ENCODE peak calls at places on chromosomes 7 and 10, in five cellular contexts. One of them, this sample, is unnamed.

GRCh38 chr10:48976208-48976607 is 36.6 kb upstream of the LRRC18 start:
- DNase-seq in IMR-90: peak
- DNase-seq in AG10803: peak
- DNase-seq in GM10248: no peak
- DNase-seq in NCI-H187 treated with DMSO at 0.1 percent for 48 hours: no peak
- DNase-seq in this sample: no peak

GRCh38 chr10:15703167-15703880 is 16.4 kb downstream of the ITGA8 start:
- DNase-seq in IMR-90: no peak
- DNase-seq in AG10803: peak
- DNase-seq in GM10248: no peak
- DNase-seq in NCI-H187 treated with DMSO at 0.1 percent for 48 hours: no peak
- DNase-seq in this sample: no peak

GRCh38 chr7:94849636-94850208 is 57.7 kb upstream of the PPP1R9A start:
- DNase-seq in IMR-90: no peak
- DNase-seq in AG10803: no peak
- DNase-seq in GM10248: no peak
- DNase-seq in NCI-H187 treated with DMSO at 0.1 percent for 48 hours: no peak
- DNase-seq in this sample: no peak

GRCh38 chr10:103062854-103063642 is 130.0 kb downstream of the NT5C2 start:
- DNase-seq in IMR-90: no peak
- DNase-seq in AG10803: no peak
- DNase-seq in GM10248: no peak
- DNase-seq in NCI-H187 treated with DMSO at 0.1 percent for 48 hours: no peak
- DNase-seq in this sample: no peak

GRCh38 chr7:45182856-45183710 is 25.5 kb downstream of the RAMP3 start:
- DNase-seq in IMR-90: no peak
- DNase-seq in AG10803: no peak
- DNase-seq in GM10248: no peak
- DNase-seq in NCI-H187 treated with DMSO at 0.1 percent for 48 hours: no peak
- DNase-seq in this sample: no peak

GRCh38 chr7:117875566-117875965 is 2.3 kb upstream of the CTTNBP2 start:
- DNase-seq in IMR-90: peak
- DNase-seq in AG10803: no peak
- DNase-seq in GM10248: no peak
- DNase-seq in NCI-H187 treated with DMSO at 0.1 percent for 48 hours: peak
- DNase-seq in this sample: no peak

GRCh38 chr7:4523873-4524272 is 158.2 kb upstream of the FOXK1 start:
- DNase-seq in IMR-90: no peak
- DNase-seq in AG10803: no peak
- DNase-seq in GM10248: no peak
- DNase-seq in NCI-H187 treated with DMSO at 0.1 percent for 48 hours: no peak
- DNase-seq in this sample: no peak

GRCh38 chr10:93462881-93463280 is 19.3 kb downstream of the MYOF start:
- DNase-seq in IMR-90: peak
- DNase-seq in AG10803: no peak
- DNase-seq in GM10248: no peak
- DNase-seq in NCI-H187 treated with DMSO at 0.1 percent for 48 hours: no peak
- DNase-seq in this sample: no peak

GRCh38 chr7:10706875-10707493 is 266.7 kb upstream of the PHF14 start:
- DNase-seq in IMR-90: no peak
- DNase-seq in AG10803: no peak
- DNase-seq in GM10248: peak
- DNase-seq in NCI-H187 treated with DMSO at 0.1 percent for 48 hours: no peak
- DNase-seq in this sample: no peak

GRCh38 chr7:41193738-41194287 is 509.1 kb downstream of the INHBA start:
- DNase-seq in IMR-90: no peak
- DNase-seq in AG10803: no peak
- DNase-seq in GM10248: no peak
- DNase-seq in NCI-H187 treated with DMSO at 0.1 percent for 48 hours: no peak
- DNase-seq in this sample: no peak

GRCh38 chr10:7700577-7701125 is 2.5 kb upstream of the ITIH2 start:
- DNase-seq in IMR-90: no peak
- DNase-seq in AG10803: no peak
- DNase-seq in GM10248: no peak
- DNase-seq in NCI-H187 treated with DMSO at 0.1 percent for 48 hours: no peak
- DNase-seq in this sample: no peak

GRCh38 chr10:114623661-114624294 is 34.3 kb downstream of the ABLIM1 start:
- DNase-seq in IMR-90: peak
- DNase-seq in AG10803: peak
- DNase-seq in GM10248: no peak
- DNase-seq in NCI-H187 treated with DMSO at 0.1 percent for 48 hours: no peak
- DNase-seq in this sample: peak

GRCh38 chr7:127803626-127804025 is 151.6 kb downstream of the SND1 start:
- DNase-seq in IMR-90: peak
- DNase-seq in AG10803: peak
- DNase-seq in GM10248: no peak
- DNase-seq in NCI-H187 treated with DMSO at 0.1 percent for 48 hours: no peak
- DNase-seq in this sample: no peak

GRCh38 chr10:86756511-86757109 is at the start of gene BMPR1A:
- DNase-seq in IMR-90: peak
- DNase-seq in AG10803: peak
- DNase-seq in GM10248: peak
- DNase-seq in NCI-H187 treated with DMSO at 0.1 percent for 48 hours: no peak
- DNase-seq in this sample: no peak

GRCh38 chr10:110260746-110261477 is 43.8 kb downstream of the SMNDC1 start:
- DNase-seq in IMR-90: peak
- DNase-seq in AG10803: peak
- DNase-seq in GM10248: no peak
- DNase-seq in NCI-H187 treated with DMSO at 0.1 percent for 48 hours: no peak
- DNase-seq in this sample: no peak

GRCh38 chr7:147013820-147014219 is 897.2 kb downstream of the CNTNAP2 start:
- DNase-seq in IMR-90: no peak
- DNase-seq in AG10803: peak
- DNase-seq in GM10248: no peak
- DNase-seq in NCI-H187 treated with DMSO at 0.1 percent for 48 hours: no peak
- DNase-seq in this sample: no peak

GRCh38 chr7:28986723-28987122 is 28.6 kb upstream of the TRIL start:
- DNase-seq in IMR-90: peak
- DNase-seq in AG10803: peak
- DNase-seq in GM10248: no peak
- DNase-seq in NCI-H187 treated with DMSO at 0.1 percent for 48 hours: no peak
- DNase-seq in this sample: no peak

GRCh38 chr7:14504134-14504533 is 398.4 kb downstream of the DGKB start:
- DNase-seq in IMR-90: no peak
- DNase-seq in AG10803: no peak
- DNase-seq in GM10248: no peak
- DNase-seq in NCI-H187 treated with DMSO at 0.1 percent for 48 hours: no peak
- DNase-seq in this sample: no peak

GRCh38 chr7:131249003-131249402 is 78.7 kb upstream of the MKLN1 start:
- DNase-seq in IMR-90: peak
- DNase-seq in AG10803: peak
- DNase-seq in GM10248: no peak
- DNase-seq in NCI-H187 treated with DMSO at 0.1 percent for 48 hours: no peak
- DNase-seq in this sample: peak